ENCODE peak calls at places on chromosomes 2 and 18, in seven cellular contexts. F is GM23248, W is hepatocyte, S is GM23338, K is HCT116, D is MM.1S, Z is PC-3. C is an unnamed sample. For H3K9me2, the result is how much of the 10 kb centered on the place peaks cover.

GRCh38 chr18:13412901-13413300 is 194.3 kb downstream of the LDLRAD4 start:
- DNase-seq in W (no peak), D (no peak), S (no peak), Z (no peak), K (no peak), F (no peak), C (no peak)

GRCh38 chr2:205139822-205140612 is 542.3 kb upstream of the NRP2 start:
- DNase-seq in D (no peak), W (peak), S (peak), K (no peak), Z (no peak), F (no peak), C (no peak)

GRCh38 chr2:128817171-128817570 is 498.5 kb upstream of the HS6ST1 start:
- DNase-seq in F (no peak), W (no peak), D (no peak), Z (no peak), K (no peak), S (no peak), C (no peak)

GRCh38 chr2:168848220-168848619 is 42.0 kb downstream of the SPC25 start:
- DNase-seq in K (no peak), Z (no peak), F (no peak), S (peak), W (no peak), D (no peak), C (no peak)

GRCh38 chr2:240957656-240958365 is 40.6 kb upstream of the SNED1 start:
- DNase-seq in K (no peak), W (peak), S (no peak), D (no peak), Z (no peak), F (peak), C (no peak)

GRCh38 chr18:75247601-75248421 is 37.2 kb downstream of the TSHZ1 start:
- DNase-seq in F (peak), Z (peak), W (no peak), K (no peak), D (peak), S (no peak), C (no peak)

GRCh38 chr18:22549260-22549937 is 131.7 kb upstream of the CTAGE1 start:
- DNase-seq in Z (no peak), F (no peak), D (no peak), S (no peak), K (no peak), W (no peak), C (no peak)

GRCh38 chr18:29123706-29124530 is 947.0 kb upstream of the CDH2 start:
- DNase-seq in D (peak), K (no peak), Z (no peak), S (peak), F (peak), W (no peak), C (no peak)

GRCh38 chr2:121617042-121617599 is 32.1 kb downstream of the CLASP1 start:
- DNase-seq in W (no peak), D (no peak), S (no peak), K (no peak), F (peak), Z (no peak), C (no peak)

GRCh38 chr18:25349131-25349925 is 2.6 kb downstream of the ZNF521 start:
- DNase-seq in S (peak), Z (no peak), F (peak), D (peak), W (peak), K (no peak), C (no peak)

GRCh38 chr2:207513577-207514257 is 16.0 kb upstream of the CREB1 start:
- DNase-seq in S (no peak), D (no peak), W (no peak), Z (peak), F (peak), K (no peak), C (peak)

GRCh38 chr2:2229898-2230817 is 100.9 kb downstream of the MYT1L start:
- DNase-seq in K (no peak), S (no peak), Z (peak), W (no peak), F (peak), D (no peak), C (no peak)

GRCh38 chr18:48000701-48001100 is 70.2 kb upstream of the SMAD2 start:
- DNase-seq in Z (no peak), W (no peak), K (no peak), F (no peak), D (no peak), S (no peak), C (no peak)

GRCh38 chr2:10944799-10945198 is 33.1 kb downstream of the KCNF1 start:
- DNase-seq in D (no peak), F (no peak), Z (no peak), W (no peak), K (no peak), S (no peak), C (no peak)

GRCh38 chr2:11821705-11822104 is 75.3 kb downstream of the LPIN1 start:
- DNase-seq in D (no peak), K (no peak), Z (no peak), S (no peak), W (no peak), F (no peak), C (no peak)

GRCh38 chr2:233385489-233386044 is 31.3 kb downstream of the DGKD start:
- DNase-seq in D (peak), W (no peak), S (no peak), Z (no peak), K (no peak), F (no peak), C (no peak)

GRCh38 chr2:714005-714741 is 37.0 kb upstream of the TMEM18 start:
- DNase-seq in K (peak), D (peak), F (peak), Z (peak), W (peak), S (peak), C (peak)

GRCh38 chr2:80496770-80497169 is 192.2 kb upstream of the LRRTM1 start:
- DNase-seq in W (no peak), D (no peak), Z (peak), K (no peak), S (no peak), F (peak), C (no peak)

GRCh38 chr2:144331652-144332355 is 188.1 kb downstream of the ZEB2 start:
- DNase-seq in W (no peak), S (peak), K (peak), F (peak), Z (no peak), D (no peak), C (peak)

GRCh38 chr2:26073830-26074229 is 39.9 kb downstream of the RAB10 start:
- DNase-seq in K (no peak), S (no peak), D (no peak), W (no peak), Z (no peak), F (no peak), C (no peak)

GRCh38 chr2:26068602-26069298 is 34.9 kb downstream of the RAB10 start:
- DNase-seq in Z (peak), D (peak), S (peak), W (peak), F (peak), K (peak), C (peak)

GRCh38 chr2:26067980-26068507 is 34.2 kb downstream of the RAB10 start:
- DNase-seq in D (peak), K (no peak), Z (no peak), F (no peak), W (no peak), S (no peak), C (no peak)

GRCh38 chr2:26072925-26073768 is 39.3 kb downstream of the RAB10 start:
- DNase-seq in Z (no peak), D (no peak), S (peak), K (no peak), W (no peak), F (peak), C (no peak)

GRCh38 chr2:26070684-26071189 is 36.9 kb downstream of the RAB10 start:
- DNase-seq in F (no peak), W (no peak), S (no peak), K (no peak), Z (no peak), D (no peak), C (no peak)
- H3K9me2 ChIP-seq in F (under half), W (under half), S (under half), K (under half), Z (under half), D (under half), C (under half)

DNA sequence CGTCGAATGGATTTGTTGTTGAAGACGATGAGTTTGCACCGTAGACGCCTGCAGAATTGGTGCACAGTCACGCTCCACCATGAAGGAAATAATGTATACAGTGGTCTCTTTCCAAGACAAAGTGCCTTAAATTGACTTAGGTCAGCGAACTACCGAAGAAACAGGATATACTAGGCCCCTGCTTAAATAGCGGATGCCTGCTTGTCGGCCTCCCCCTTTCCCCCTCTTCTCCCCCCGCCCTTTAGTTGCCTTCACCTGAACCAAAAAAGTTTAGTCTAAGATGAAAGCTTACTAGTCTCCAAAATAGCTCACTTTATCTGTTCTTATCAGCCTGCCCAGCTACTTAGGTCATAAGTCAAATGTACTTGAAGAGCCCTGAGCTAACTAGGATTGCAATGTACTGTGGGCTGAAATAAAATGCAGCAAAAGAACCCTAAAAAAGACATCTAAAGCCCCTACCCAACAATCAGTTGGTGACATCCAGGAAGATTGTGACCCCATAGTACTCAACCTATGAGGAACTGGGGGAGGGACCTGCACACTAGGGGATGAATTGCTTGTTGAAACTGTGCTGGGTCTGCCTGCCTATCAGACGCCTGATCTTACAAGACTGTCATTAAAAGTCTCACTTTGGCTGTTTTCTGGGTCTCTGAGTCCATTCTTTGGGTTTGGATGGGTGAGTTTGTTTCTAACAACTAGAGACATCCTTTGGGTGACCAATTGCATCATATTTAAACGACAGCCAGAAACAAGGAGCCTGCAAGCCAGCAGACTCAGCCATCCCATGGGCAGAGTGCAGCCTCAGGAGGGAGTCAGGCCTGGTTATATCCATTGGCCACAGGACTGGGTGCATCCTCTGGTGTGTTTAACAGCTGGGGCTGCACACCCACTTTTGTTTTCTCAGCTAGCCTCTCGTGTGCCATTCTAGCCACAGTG is 14.5 kb downstream of the ACOXL start:
- DNase-seq in D (peak), S (no peak), W (no peak), F (no peak), Z (no peak), K (no peak), C (no peak)
- H2AFZ ChIP-seq in D (peak), S (no peak), W (no peak), F (no peak), Z (no peak), K (no peak), C (no peak)

DNA sequence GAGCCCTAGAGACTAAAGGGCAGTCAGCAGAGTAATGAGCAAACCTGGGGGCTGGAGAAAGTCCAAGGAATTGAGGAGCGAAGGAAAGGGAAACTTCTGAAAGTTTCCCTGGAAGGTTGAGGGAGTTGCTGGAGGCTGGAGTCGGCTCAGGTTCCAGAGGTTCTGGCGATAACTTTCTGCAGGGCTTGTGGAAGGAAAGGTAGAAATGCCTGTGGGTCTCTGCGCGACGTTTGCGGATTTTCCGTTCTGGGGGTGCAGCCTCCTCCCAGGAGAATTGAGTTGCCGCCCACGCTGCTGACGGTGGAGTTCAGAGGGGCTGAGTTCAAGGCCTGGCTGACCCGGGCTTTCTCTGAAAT is 9.3 kb downstream of the POU3F3 start:
- DNase-seq in W (no peak), F (no peak), S (peak), K (no peak), D (no peak), Z (no peak), C (no peak)
- TF ChIP-seq EZH2 in W (no peak), F (no peak), S (no peak), K (no peak), D (no peak), Z (no peak), C (no peak)

GRCh38 chr2:111173856-111174255 is 53.1 kb downstream of the BCL2L11 start:
- DNase-seq in Z (no peak), S (no peak), F (no peak), W (no peak), K (no peak), D (no peak), C (no peak)
- H3K9me2 ChIP-seq in Z (under half), S (under half), F (under half), W (under half), K (under half), D (under half), C (under half)

DNA sequence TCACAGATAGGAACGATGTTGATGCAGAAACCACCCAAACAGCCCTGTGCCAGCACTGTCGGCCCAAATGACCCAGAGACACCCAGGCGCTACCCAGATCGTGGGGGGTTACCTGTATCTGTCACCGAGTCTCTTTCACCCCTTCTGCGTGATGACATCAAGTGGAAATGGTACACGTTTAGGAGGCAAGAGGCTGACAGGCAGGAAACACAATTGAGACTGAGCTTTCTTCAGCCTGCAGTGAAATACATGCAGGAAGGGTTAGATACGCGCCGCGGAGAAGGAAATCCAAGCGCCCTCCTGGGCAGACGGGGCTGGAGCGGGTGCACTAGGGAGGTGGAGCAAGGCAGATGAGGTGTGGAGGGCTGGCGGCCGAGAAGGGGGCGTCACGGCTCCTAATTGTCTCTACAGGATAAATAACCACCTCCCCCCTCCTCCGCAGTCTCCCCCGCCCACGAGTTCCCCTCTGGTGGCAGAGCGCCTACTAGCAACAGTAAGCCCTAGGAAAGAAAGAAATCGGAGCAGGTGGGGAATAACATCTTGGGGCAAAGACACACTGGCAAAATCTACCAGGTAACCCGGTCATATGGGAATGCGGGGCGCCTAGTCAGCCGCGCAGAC is at the start of gene RNF152:
- DNase-seq in F (peak), D (no peak), Z (no peak), W (peak), K (no peak), S (peak), C (no peak)
- H2AFZ ChIP-seq in F (peak), D (peak), Z (peak), W (peak), K (no peak), S (peak), C (no peak)

GRCh38 chr18:26864658-26865057 is 849 bp downstream of the AQP4 start:
- DNase-seq in F (no peak), K (no peak), D (no peak), S (peak), W (no peak), Z (no peak), C (no peak)

GRCh38 chr18:26862084-26862483 is 3.4 kb downstream of the AQP4 start:
- DNase-seq in Z (no peak), F (no peak), S (no peak), D (no peak), K (no peak), W (no peak), C (no peak)

GRCh38 chr18:26865557-26865956 is at the start of gene AQP4:
- DNase-seq in W (no peak), K (no peak), D (no peak), F (no peak), Z (no peak), S (peak), C (no peak)

GRCh38 chr18:26863921-26864497 is 1.5 kb downstream of the AQP4 start:
- DNase-seq in W (no peak), F (no peak), Z (no peak), K (no peak), S (peak), D (no peak), C (no peak)

GRCh38 chr18:26863122-26863879 is 2.2 kb downstream of the AQP4 start:
- DNase-seq in D (no peak), S (peak), F (peak), K (no peak), W (peak), Z (peak), C (no peak)
- TF ChIP-seq EZH2 in D (no peak), S (no peak), F (no peak), K (no peak), W (no peak), Z (no peak), C (no peak)

DNA sequence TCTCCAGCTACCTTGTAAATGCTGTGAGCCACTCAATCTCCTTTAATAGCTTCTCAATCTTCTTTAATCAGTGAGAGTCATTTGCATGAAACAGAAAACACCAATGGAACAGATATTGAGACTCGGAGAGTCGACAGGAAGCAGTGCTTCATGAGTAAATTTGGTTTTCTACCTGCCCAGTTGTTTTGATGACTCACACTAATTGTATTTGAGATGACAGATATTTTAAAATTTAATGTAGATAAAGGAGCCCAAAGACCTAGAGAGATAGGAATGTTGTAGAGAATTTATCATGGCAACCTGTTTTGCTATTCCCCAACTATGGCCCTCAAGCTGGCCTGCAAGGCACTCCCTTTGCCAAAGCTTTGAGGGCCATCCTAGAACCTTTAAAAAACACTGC is 119.1 kb downstream of the CDC42EP3 start:
- DNase-seq in D (no peak), K (no peak), S (no peak), Z (peak), F (no peak), W (no peak), C (peak)
- H3K9me2 ChIP-seq in D (under half), K (under half), S (under half), Z (under half), F (under half), W (under half), C (under half)

C was measured in PC-9.